ENCODE peak calls at places on chromosomes 16 and 17, in eight cellular contexts. Z is OCI-LY7, H is GM13977, W is cardiac fibroblast, Q is thoracic aorta, U is Calu3, E is omental fat pad, J is gastrocnemius medialis. R is an unnamed sample.

GRCh38 chr17:33936764-33937163 is 318.3 kb upstream of the CCL2 start:
- DNase-seq in Z (no peak), H (no peak), W (no peak), Q (no peak), U (no peak), E (no peak), J (no peak), R (no peak)

GRCh38 chr17:5915337-5915736 is 154.8 kb upstream of the WSCD1 start:
- DNase-seq in Z (no peak), H (no peak), W (no peak), Q (no peak), U (no peak), E (no peak), J (no peak), R (no peak)

GRCh38 chr17:49638818-49639217 is 39.1 kb downstream of the SPOP start:
- DNase-seq in Z (no peak), H (no peak), W (no peak), Q (no peak), U (no peak), E (no peak), J (peak; percentile 6), R (no peak)

GRCh38 chr16:72740346-72740745 is 307.6 kb downstream of the ZFHX3 start:
- DNase-seq in Z (no peak), H (no peak), W (no peak), Q (no peak), U (no peak), E (no peak), J (no peak), R (no peak)

GRCh38 chr17:9274119-9274445 is 252.8 kb downstream of the NTN1 start:
- DNase-seq in Z (no peak), H (no peak), W (no peak), Q (no peak), U (no peak), E (no peak), J (no peak), R (no peak)

GRCh38 chr17:16814439-16814838 is 124.4 kb downstream of the CCDC144A start:
- DNase-seq in Z (no peak), H (no peak), W (no peak), Q (no peak), U (no peak), E (no peak), J (no peak), R (no peak)

GRCh38 chr17:74728033-74728701 is 8.9 kb upstream of the RAB37 start:
- DNase-seq in Z (no peak), H (no peak), W (no peak), Q (no peak), U (no peak), E (no peak), J (no peak), R (no peak)

GRCh38 chr17:9223531-9223930 is 202.2 kb downstream of the NTN1 start:
- DNase-seq in Z (no peak), H (no peak), W (no peak), Q (no peak), U (no peak), E (no peak), J (no peak), R (no peak)

GRCh38 chr17:43766413-43767052 is 7.9 kb upstream of the SOST start:
- DNase-seq in Z (peak; percentile 45), H (no peak), W (peak; percentile 67), Q (no peak), U (peak; percentile 56), E (peak; percentile 71), J (no peak), R (no peak)

GRCh38 chr17:40536731-40537171 is 28.5 kb downstream of the CCR7 start:
- DNase-seq in Z (no peak), H (no peak), W (peak; percentile 78), Q (no peak), U (peak; percentile 68), E (no peak), J (no peak), R (peak; percentile 53)

GRCh38 chr17:76633628-76634328 is 9.8 kb downstream of the ST6GALNAC1 start:
- DNase-seq in Z (no peak), H (no peak), W (no peak), Q (no peak), U (no peak), E (no peak), J (no peak), R (no peak)

GRCh38 chr17:27290916-27291598 is 2.9 kb upstream of the WSB1 start:
- DNase-seq in Z (no peak), H (no peak), W (no peak), Q (no peak), U (no peak), E (no peak), J (no peak), R (no peak)

GRCh38 chr17:1676401-1676800 is 8.3 kb downstream of the PRPF8 start:
- DNase-seq in Z (no peak), H (no peak), W (no peak), Q (no peak), U (no peak), E (no peak), J (no peak), R (no peak)

GRCh38 chr17:39016193-39017153 is 49.3 kb upstream of the FBXO47 start:
- DNase-seq in Z (no peak), H (no peak), W (peak; percentile 44), Q (no peak), U (no peak), E (no peak), J (no peak), R (no peak)

DNA sequence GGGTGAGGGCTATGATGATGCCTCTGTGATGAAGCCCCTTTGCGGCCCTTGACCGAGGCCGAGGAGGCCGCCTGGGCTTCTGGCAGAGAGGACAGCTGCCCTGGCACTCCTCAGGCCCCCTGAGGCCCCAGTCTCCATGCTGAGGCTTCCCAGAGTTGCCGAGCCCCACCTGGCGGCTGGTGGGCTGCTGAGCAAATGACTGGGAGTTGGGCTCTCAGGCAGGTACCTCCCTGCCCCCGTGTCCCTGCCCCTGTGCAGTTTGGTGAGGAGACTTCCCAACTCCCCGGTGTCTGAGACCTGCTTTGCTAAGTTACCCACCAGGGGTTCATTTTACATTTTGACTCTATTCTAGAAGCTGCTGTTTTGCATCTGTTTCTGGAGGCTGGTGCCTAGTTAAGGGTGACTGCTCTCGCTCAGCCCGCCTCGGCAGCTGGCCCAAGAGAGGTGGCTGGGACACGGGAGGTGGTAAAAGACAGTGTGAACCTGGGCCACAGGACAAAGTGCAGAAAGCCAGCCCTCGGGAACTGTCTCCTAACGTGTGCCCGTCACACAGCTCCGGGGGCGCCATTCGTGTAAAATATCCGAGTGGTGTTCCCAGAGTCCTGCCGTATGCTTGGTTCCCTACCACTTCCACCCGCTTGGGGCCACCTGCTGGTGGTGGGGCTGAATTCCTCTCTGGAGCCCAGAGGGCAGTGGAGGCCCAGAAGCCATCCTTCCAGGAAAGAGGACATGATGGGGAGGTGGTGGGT is 134.5 kb downstream of the RAB11FIP4 start:
- DNase-seq in Z (peak; percentile 65), H (peak; percentile 59), W (no peak), Q (no peak), U (peak; percentile 37), E (no peak), J (no peak), R (peak; percentile 59)
- TF ChIP-seq CTCF in Z (peak; percentile 24), H (peak; percentile 29), W (peak; percentile 41), Q (no peak), U (no peak), E (no peak), J (no peak), R (peak; percentile 36)

GRCh38 chr17:12927541-12928425 is 90.0 kb downstream of the ELAC2 start:
- DNase-seq in Z (peak; percentile 85), H (no peak), W (peak; percentile 71), Q (no peak), U (no peak), E (no peak), J (no peak), R (no peak)

GRCh38 chr17:12927001-12927400 is 90.8 kb downstream of the ELAC2 start:
- DNase-seq in Z (no peak), H (no peak), W (no peak), Q (no peak), U (no peak), E (no peak), J (no peak), R (no peak)

GRCh38 chr17:12924614-12925013 is 93.2 kb downstream of the ELAC2 start:
- DNase-seq in Z (no peak), H (no peak), W (no peak), Q (no peak), U (no peak), E (no peak), J (no peak), R (no peak)

DNA sequence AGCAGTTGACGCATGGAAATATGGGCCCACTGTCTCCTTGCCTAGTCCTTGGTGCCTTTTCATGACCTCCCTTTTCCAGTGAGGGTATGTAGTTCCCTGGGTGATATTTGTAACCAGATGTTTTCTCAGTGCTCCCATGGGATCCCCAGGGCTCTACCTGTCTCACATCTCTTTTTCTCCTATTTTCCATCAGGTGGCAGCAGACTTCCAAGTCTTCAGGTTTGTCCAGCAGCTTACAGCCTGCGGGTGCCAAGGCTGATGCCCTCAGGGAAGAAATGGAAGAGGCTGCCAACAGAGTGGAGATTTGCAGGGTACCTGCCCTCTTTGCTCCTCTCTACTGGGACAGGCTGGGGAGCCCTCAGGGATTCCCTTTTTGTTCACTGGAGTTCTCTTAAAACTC is 89.1 kb downstream of the ELAC2 start:
- DNase-seq in Z (peak; percentile 48), H (no peak), W (no peak), Q (no peak), U (no peak), E (no peak), J (no peak), R (no peak)
- TF ChIP-seq CTCF in Z (peak; percentile 73), H (peak; percentile 12), W (no peak), Q (no peak), U (no peak), E (no peak), J (no peak), R (peak; percentile 40)

DNA sequence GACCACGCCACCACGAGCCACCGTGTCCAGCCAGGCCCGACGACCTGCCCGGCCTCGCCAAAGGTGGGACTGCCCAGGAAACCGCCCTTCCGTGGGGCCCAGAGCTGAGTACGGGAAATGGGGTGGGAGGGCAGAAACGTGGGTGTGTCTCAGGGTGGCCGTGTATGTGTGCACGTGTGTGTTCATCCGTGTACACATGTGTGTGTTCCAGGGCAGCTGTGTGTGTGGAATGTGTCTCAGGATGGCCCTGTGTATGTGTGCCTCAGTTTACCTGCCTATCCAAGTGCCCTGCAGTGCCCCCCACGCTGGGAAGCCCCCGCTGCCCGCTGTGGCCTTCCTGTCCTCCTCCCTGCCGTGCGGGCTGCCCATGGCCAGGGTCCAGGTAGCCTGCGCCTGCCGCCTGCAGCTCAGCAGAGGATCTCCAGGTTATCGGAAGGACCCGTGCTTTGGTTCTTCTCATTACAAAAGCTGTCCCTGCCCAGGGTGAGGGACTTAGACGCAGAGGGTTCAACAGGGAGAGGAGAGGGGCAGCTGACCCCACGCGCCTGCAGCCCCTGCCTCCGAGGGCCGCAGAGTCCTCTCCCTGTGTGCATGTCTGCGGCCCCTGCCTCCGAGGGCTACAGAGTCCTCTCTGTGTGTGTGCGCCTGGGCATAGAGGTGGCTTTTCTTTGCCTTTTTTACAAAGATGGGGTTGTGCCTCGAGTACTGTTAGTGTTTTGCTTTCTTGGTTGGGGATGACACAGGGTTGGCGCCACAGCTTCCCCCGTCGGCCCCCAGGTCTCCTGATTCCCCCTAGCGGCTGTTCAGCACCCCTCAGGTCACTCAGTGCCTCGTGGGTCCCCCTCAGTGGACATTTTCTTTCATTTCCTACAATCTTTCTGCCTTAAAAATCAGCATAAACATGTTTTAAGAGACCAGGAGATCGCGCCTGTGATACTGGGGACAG is 23.6 kb downstream of the ZNF469 start:
- DNase-seq in Z (no peak), H (no peak), W (no peak), Q (no peak), U (no peak), E (no peak), J (no peak), R (no peak)
- TF ChIP-seq CTCF in Z (peak; percentile 30), H (no peak), W (no peak), Q (no peak), U (no peak), E (no peak), J (no peak), R (peak; percentile 29)

GRCh38 chr16:87053016-87053982 is 263.9 kb downstream of the C16orf95 start:
- DNase-seq in Z (no peak), H (no peak), W (no peak), Q (no peak), U (no peak), E (no peak), J (no peak), R (no peak)
- TF ChIP-seq CTCF in Z (peak; percentile 43), H (no peak), W (no peak), Q (no peak), U (no peak), E (no peak), J (no peak), R (peak; percentile 55)